ENCODE peak calls at places on chromosomes 13 and 19, in four cellular contexts. M, O, T and P are unnamed samples.

GRCh38 chr13:45393941-45394570 is 24.1 kb downstream of the SLC25A30 start:
- DNase-seq in M (peak; percentile 29), O (peak; percentile 56), T (peak; percentile 40), P (no peak)

GRCh38 chr13:74987124-74987690 is 494.8 kb downstream of the TBC1D4 start:
- DNase-seq in M (no peak), T (no peak), O (peak; percentile 21), P (no peak)

GRCh38 chr13:30158774-30159445 is 148.4 kb downstream of the KATNAL1 start:
- DNase-seq in M (no peak), O (peak; percentile 35), T (no peak), P (peak; percentile 33)

GRCh38 chr19:44777715-44778347 is at the start of gene CBLC:
- DNase-seq in T (no peak), M (no peak), O (peak; percentile 88), P (no peak)

GRCh38 chr13:30565658-30566057 is 52.1 kb upstream of the USPL1 start:
- DNase-seq in O (no peak), T (no peak), M (no peak), P (no peak)

GRCh38 chr13:106295971-106296370 is 239.5 kb downstream of the EFNB2 start:
- DNase-seq in T (no peak), O (no peak), M (no peak), P (no peak)

GRCh38 chr13:94272038-94272437 is 207.4 kb downstream of the DCT start:
- DNase-seq in O (peak; percentile 37), M (no peak), T (no peak), P (peak; percentile 21)

GRCh38 chr19:29544656-29545360 is 19.0 kb downstream of the VSTM2B start:
- DNase-seq in T (no peak), O (no peak), M (no peak), P (no peak)

GRCh38 chr13:42807236-42807635 is 25.9 kb downstream of the FAM216B start:
- DNase-seq in T (no peak), M (no peak), O (peak; percentile 30), P (no peak)

GRCh38 chr19:35460608-35461007 is 12.6 kb downstream of the FFAR2 start:
- DNase-seq in O (no peak), M (no peak), T (no peak), P (no peak)

GRCh38 chr13:49082653-49083536 is 107.2 kb downstream of the FNDC3A start:
- DNase-seq in T (no peak), O (no peak), M (no peak), P (peak; percentile 84)

GRCh38 chr19:29404015-29404414 is 121.8 kb upstream of the VSTM2B start:
- DNase-seq in O (no peak), M (no peak), T (no peak), P (no peak)

GRCh38 chr19:447064-447426 is 13.8 kb downstream of the SHC2 start:
- DNase-seq in O (no peak), M (no peak), T (no peak), P (no peak)

GRCh38 chr13:20124303-20124702 is 36.5 kb downstream of the GJA3 start:
- DNase-seq in M (no peak), T (no peak), O (no peak), P (no peak)

GRCh38 chr19:12996542-12997094 is 1.3 kb downstream of the NFIX start:
- DNase-seq in O (peak; percentile 58), M (peak; percentile 40), T (no peak), P (no peak)

GRCh38 chr13:80952158-80952557 is 611.2 kb upstream of the SPRY2 start:
- DNase-seq in T (no peak), O (no peak), M (no peak), P (no peak)

GRCh38 chr19:19334063-19334988 is 13.7 kb downstream of the MAU2 start:
- DNase-seq in O (no peak), T (no peak), M (no peak), P (no peak)

GRCh38 chr13:97307882-97308624 is 85.9 kb downstream of the MBNL2 start:
- DNase-seq in O (peak; percentile 68), M (peak; percentile 44), T (no peak), P (no peak)

GRCh38 chr19:35862528-35862927 is 5.8 kb downstream of the KIRREL2 start:
- DNase-seq in T (no peak), O (no peak), M (no peak), P (no peak)

GRCh38 chr13:62837895-62838294 is 1422.2 kb upstream of the PCDH20 start:
- DNase-seq in O (peak; percentile 68), M (no peak), T (no peak), P (peak; percentile 63)

GRCh38 chr13:45336025-45336800 is 4.8 kb downstream of the TPT1 start:
- DNase-seq in M (no peak), O (no peak), T (no peak), P (no peak)

GRCh38 chr19:14318873-14319272 is 62.4 kb upstream of the ADGRE5 start:
- DNase-seq in T (no peak), O (no peak), M (no peak), P (no peak)

GRCh38 chr13:44904982-44905381 is 84.3 kb downstream of the NUFIP1 start:
- DNase-seq in O (peak; percentile 75), M (peak; percentile 13), T (no peak), P (peak; percentile 90)

GRCh38 chr19:13847033-13847899 is 29.7 kb upstream of the NANOS3 start:
- DNase-seq in T (peak; percentile 86), O (peak; percentile 94), M (peak; percentile 98), P (peak; percentile 82)

GRCh38 chr19:38277969-38278680 is 13.8 kb downstream of the SPINT2 start:
- DNase-seq in M (peak; percentile 85), O (peak; percentile 17), T (no peak), P (no peak)

GRCh38 chr13:73914119-73914518 is 220.1 kb downstream of the KLF12 start:
- DNase-seq in M (no peak), O (no peak), T (no peak), P (no peak)

GRCh38 chr13:114110091-114110829 is 22.2 kb downstream of the RASA3 start:
- DNase-seq in O (no peak), M (no peak), T (peak; percentile 79), P (no peak)
- TF ChIP-seq CTCF in O (no peak), M (no peak), T (peak; percentile 69), P (no peak)

GRCh38 chr19:46265217-46265828 is 31.5 kb upstream of the HIF3A start:
- DNase-seq in M (peak; percentile 67), O (peak; percentile 75), T (peak; percentile 67), P (peak; percentile 57)

GRCh38 chr19:46269085-46269484 is 27.8 kb upstream of the HIF3A start:
- DNase-seq in M (no peak), T (no peak), O (no peak), P (no peak)

GRCh38 chr19:46271488-46272197 is 25.2 kb upstream of the HIF3A start:
- DNase-seq in T (no peak), O (peak; percentile 77), M (no peak), P (no peak)

DNA sequence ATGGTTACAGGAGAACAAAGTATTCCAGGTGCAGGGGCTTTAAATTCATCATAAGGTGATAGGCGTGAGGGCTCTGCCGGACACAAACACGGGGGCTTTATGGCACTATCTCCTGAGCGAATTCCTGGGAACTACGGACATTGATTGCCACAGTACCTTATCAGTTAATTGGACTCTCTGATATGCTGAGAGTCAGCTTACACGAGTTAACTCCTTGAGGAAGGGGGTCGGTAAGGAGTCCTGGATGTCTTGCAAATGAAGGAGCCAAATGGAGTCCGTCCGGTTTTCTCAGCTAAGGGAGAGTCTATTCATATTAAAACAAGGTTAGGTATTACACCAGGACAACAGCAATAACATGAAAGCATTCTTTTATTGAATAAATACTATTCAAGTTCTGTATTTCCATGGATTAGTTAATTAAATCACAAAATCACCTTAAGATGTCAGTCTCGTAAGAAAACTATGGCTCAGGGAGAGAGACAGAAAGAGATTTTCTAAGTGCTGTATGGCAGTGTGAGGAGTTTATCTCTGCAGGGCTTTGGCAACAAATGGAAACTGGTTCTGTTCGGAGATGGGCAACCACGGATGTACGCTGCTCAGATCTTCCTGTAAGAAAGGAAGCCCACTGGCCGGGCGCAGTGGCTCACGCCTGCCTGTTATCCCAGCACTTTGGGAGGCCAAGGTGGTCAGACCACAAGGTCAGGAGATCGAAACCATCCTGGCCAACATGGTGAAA is 26.2 kb upstream of the HIF3A start:
- DNase-seq in T (no peak), M (no peak), O (no peak), P (no peak)
- H3K4me3 ChIP-seq in T (no peak overlapping the region), M (no peak overlapping the region), O (no peak overlapping the region), P (no peak overlapping the region)

DNA sequence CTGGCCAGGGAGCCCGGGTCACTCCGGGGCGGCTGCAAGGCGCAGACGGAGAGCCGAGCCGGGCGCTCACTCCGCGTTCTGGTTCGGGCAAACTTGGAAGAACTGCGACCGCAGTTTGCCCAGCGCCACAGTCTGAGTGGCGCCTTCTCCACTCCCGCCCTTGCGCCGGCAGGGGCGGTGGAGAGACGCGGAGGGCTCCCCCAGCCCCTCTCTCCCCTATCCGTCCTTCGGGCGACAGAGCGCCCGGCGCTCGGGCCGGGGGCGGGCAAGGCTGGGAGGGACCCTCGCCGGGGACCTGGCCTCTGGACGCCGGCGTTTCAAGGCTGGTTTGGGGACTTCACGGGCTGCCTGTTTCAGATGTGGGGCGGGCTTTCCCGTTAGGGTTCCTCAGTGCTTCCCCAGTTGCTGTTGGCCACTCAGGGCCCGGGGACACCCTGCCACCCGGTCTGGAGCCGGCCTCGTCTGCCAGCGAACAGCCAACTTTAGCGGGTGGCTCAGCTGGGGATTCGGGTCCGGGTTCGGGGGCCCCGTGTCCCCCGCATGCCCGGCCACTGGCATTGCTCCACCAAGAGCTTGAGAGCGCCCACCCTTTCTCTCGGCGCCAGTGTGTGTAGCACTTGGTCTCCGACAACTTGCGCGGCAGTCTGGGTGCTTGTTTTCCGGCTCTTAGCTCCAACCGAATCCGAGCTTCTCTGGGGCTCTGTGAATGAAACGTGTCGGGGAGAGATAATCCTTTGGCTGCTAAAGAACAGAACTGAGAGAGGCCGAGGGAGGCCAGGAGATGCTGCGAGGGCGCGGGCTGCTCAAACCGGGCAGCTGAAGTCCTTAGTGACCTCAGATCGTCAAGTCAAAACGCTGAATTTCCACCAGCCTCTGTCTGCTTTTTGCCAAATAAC is 1.5 kb downstream of the GPC6 start:
- DNase-seq in M (peak; percentile 23), O (peak; percentile 64), T (no peak), P (no peak)
- H3K27me3 ChIP-seq in M (peaks cover 52% of the 10 kb centered on the region), O (no peaks in the 10 kb centered on the region), T (peaks cover 5% of the 10 kb centered on the region), P (no peaks in the 10 kb centered on the region)

GRCh38 chr19:5129691-5130090 is 160.8 kb downstream of the KDM4B start:
- DNase-seq in O (no peak), M (no peak), T (no peak), P (no peak)

GRCh38 chr19:5132698-5133651 is 164.1 kb downstream of the KDM4B start:
- DNase-seq in O (no peak), T (no peak), M (no peak), P (no peak)

GRCh38 chr19:5130371-5131030 is 161.6 kb downstream of the KDM4B start:
- DNase-seq in T (peak; percentile 57), M (no peak), O (no peak), P (no peak)

GRCh38 chr19:5131866-5132561 is 163.1 kb downstream of the KDM4B start:
- DNase-seq in O (peak; percentile 76), M (no peak), T (peak; percentile 23), P (no peak)

DNA sequence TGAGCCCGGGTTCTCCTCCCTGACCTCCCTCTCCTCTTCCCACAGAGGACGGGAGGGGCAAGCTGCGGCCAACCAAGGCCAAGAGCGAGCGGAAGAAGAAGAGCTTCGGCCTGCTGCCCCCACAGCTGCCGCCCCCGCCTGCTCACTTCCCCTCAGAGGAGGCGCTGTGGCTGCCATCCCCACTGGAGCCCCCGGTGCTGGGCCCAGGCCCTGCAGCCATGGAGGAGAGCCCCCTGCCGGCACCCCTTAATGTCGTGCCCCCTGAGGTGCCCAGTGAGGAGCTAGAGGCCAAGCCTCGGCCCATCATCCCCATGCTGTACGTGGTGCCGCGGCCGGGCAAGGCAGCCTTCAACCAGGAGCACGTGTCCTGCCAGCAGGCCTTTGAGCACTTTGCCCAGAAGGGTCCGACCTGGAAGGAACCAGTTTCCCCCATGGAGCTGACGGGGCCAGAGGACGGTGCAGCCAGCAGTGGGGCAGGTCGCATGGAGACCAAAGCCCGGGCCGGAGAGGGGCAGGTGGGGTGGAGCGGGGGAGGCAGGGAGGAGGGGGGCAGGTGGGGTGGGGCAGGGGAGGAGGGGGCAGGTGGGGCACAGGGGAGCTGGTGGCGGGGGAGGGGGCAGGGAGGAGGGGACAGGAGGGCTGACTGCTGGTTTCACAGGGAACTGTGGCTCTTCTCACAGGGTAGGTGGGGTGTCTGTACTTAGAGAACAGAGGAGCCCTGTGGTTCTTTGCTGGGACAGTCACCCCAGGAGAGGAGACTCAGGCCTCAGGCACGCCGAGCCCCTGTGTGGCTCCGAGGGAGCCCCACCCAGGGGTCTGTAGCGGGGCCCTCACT is 162.3 kb downstream of the KDM4B start:
- DNase-seq in M (no peak), O (no peak), T (no peak), P (no peak)
- TF ChIP-seq CTCF in M (no peak), O (no peak), T (no peak), P (no peak)